ENCODE peak calls at places on chromosomes 2 and 18, in five cellular contexts. X is skeletal muscle cell; A is T-helper 9 cell; H is activated T-helper 1 cell treated with anti-CD3 and anti-CD28 coated beads, Interleukin-2, amount 50 U/mL, for 16 hours; O is central memory CD4-positive, alpha-beta T cell. S is an unnamed sample.

GRCh38 chr2:64244049-64244446 is 99.8 kb upstream of the PELI1 start:
- DNase-seq in X (no peak), A (no peak), O (no peak), H (no peak), S (no peak)

GRCh38 chr2:46162329-46162870 is 134.8 kb upstream of the EPAS1 start:
- DNase-seq in O (no peak), X (no peak), H (no peak), A (no peak), S (no peak)

GRCh38 chr2:11738589-11739436 is 7.6 kb upstream of the LPIN1 start:
- DNase-seq in X (peak; percentile 69), A (no peak), O (no peak), H (no peak), S (no peak)

GRCh38 chr2:100974712-100975520 is 27.2 kb upstream of the RPL31 start:
- DNase-seq in O (no peak), X (no peak), H (no peak), A (no peak), S (no peak)

GRCh38 chr2:115105966-115106365 is 663.5 kb downstream of the DPP10 start:
- DNase-seq in O (no peak), H (no peak), X (no peak), A (no peak), S (no peak)

GRCh38 chr2:180015951-180016709 is 9.0 kb upstream of the CWC22 start:
- DNase-seq in X (peak; percentile 68), H (no peak), O (no peak), A (no peak), S (no peak)

GRCh38 chr2:221097949-221098348 is 474.2 kb downstream of the EPHA4 start:
- DNase-seq in X (no peak), H (no peak), A (no peak), O (no peak), S (no peak)

GRCh38 chr18:46578987-46579386 is 78.0 kb downstream of the LOXHD1 start:
- DNase-seq in O (no peak), X (no peak), A (no peak), H (no peak), S (no peak)

GRCh38 chr2:3522851-3523481 is 3.6 kb upstream of the ADI1 start:
- DNase-seq in X (no peak), A (no peak), O (no peak), H (no peak), S (no peak)

GRCh38 chr2:40448476-40449079 is 3.3 kb downstream of the SLC8A1 start:
- DNase-seq in X (no peak), A (no peak), O (no peak), H (no peak), S (no peak)

GRCh38 chr2:121960251-121960650 is 204.8 kb downstream of the TSN start:
- DNase-seq in A (no peak), O (no peak), H (no peak), X (no peak), S (no peak)

GRCh38 chr2:64686283-64686956 is 32.7 kb upstream of the SERTAD2 start:
- DNase-seq in A (no peak), H (no peak), O (no peak), X (no peak), S (no peak)

GRCh38 chr2:225584821-225585220 is 185.3 kb downstream of the NYAP2 start:
- DNase-seq in O (no peak), X (no peak), A (no peak), H (no peak), S (no peak)

GRCh38 chr2:33810046-33810835 is 211.1 kb upstream of the FAM98A start:
- DNase-seq in X (no peak), H (no peak), O (no peak), A (no peak), S (no peak)

GRCh38 chr18:62325806-62326645 is 916 bp downstream of the TNFRSF11A start:
- DNase-seq in A (peak; percentile 9), X (no peak), H (no peak), O (no peak), S (no peak)

GRCh38 chr2:72026819-72027425 is 120.7 kb downstream of the CYP26B1 start:
- DNase-seq in A (no peak), H (no peak), O (no peak), X (no peak), S (peak; percentile 61)

GRCh38 chr2:161085041-161085598 is 75.1 kb upstream of the TANK start:
- DNase-seq in X (no peak), A (no peak), H (no peak), O (no peak), S (no peak)